ENCODE peak calls at places on chromosomes 11 and 22, in five cellular contexts. W, S, V, B and K are unnamed samples.

GRCh38 chr22:45579306-45579705 is 76.6 kb downstream of the FBLN1 start:
- DNase-seq in S (no peak), V (no peak), W (no peak), B (no peak), K (no peak)

GRCh38 chr22:20054485-20054884 is 25.6 kb upstream of the DGCR8 start:
- DNase-seq in S (no peak), W (no peak), V (no peak), B (no peak), K (no peak)

GRCh38 chr11:117664897-117665296 is 132.1 kb downstream of the DSCAML1 start:
- DNase-seq in S (no peak), W (no peak), B (no peak), V (no peak), K (no peak)

GRCh38 chr11:29171350-29171950 is 845.4 kb downstream of the KCNA4 start:
- DNase-seq in B (peak; percentile 72), S (no peak), V (no peak), W (no peak), K (no peak)

GRCh38 chr22:21666786-21667185 is 974 bp downstream of the PPIL2 start:
- DNase-seq in S (no peak), W (no peak), B (no peak), V (no peak), K (peak; percentile 51)

GRCh38 chr22:44237290-44237689 is 56.6 kb downstream of the PARVG start:
- DNase-seq in W (no peak), S (no peak), V (no peak), B (no peak), K (no peak)

GRCh38 chr11:68012843-68013610 is 2.9 kb downstream of the ALDH3B1 start:
- DNase-seq in S (no peak), V (peak; percentile 96), B (peak; percentile 96), W (no peak), K (no peak)

GRCh38 chr11:104556606-104557301 is 341.5 kb downstream of the CASP12 start:
- DNase-seq in V (no peak), W (no peak), B (no peak), S (peak; percentile 18), K (no peak)

GRCh38 chr22:41916745-41917358 is 2.0 kb upstream of the SHISA8 start:
- DNase-seq in B (no peak), S (no peak), V (no peak), W (no peak), K (no peak)

GRCh38 chr22:46078241-46079092 is 71.9 kb upstream of the PPARA start:
- DNase-seq in V (no peak), B (peak; percentile 74), S (no peak), W (no peak), K (peak; percentile 57)

GRCh38 chr11:128714881-128715280 is 21.0 kb downstream of the FLI1 start:
- DNase-seq in V (no peak), S (no peak), B (peak; percentile 100), W (no peak), K (no peak)

GRCh38 chr11:75565221-75565814 is 3.3 kb downstream of the SERPINH1 start:
- DNase-seq in S (no peak), V (peak; percentile 57), B (peak; percentile 60), W (no peak), K (no peak)

GRCh38 chr11:61683961-61684869 is 4.0 kb downstream of the DAGLA start:
- DNase-seq in V (no peak), S (no peak), B (peak; percentile 72), W (no peak), K (no peak)

GRCh38 chr22:17803871-17804270 is 29.6 kb upstream of the BID start:
- DNase-seq in W (no peak), B (no peak), S (no peak), V (no peak), K (no peak)

GRCh38 chr11:61671527-61671926 is 8.7 kb upstream of the DAGLA start:
- DNase-seq in B (no peak), V (peak; percentile 85), W (no peak), S (no peak), K (peak; percentile 75)

GRCh38 chr11:79007811-79008294 is 433.0 kb downstream of the TENM4 start:
- DNase-seq in W (no peak), V (no peak), S (no peak), B (no peak), K (no peak)

GRCh38 chr11:67631427-67631826 is 1.7 kb upstream of the NUDT8 start:
- DNase-seq in B (no peak), S (no peak), V (no peak), W (no peak), K (no peak)

GRCh38 chr11:103619480-103619879 is 417.0 kb upstream of the DDI1 start:
- DNase-seq in B (no peak), V (no peak), S (no peak), W (no peak), K (no peak)

GRCh38 chr22:48391171-48391711 is 1436.4 kb downstream of the BRD1 start:
- DNase-seq in V (no peak), B (no peak), S (no peak), W (no peak), K (no peak)

GRCh38 chr11:126415128-126415527 is 59.6 kb downstream of the ST3GAL4 start:
- DNase-seq in S (no peak), W (no peak), V (no peak), B (no peak), K (no peak)

GRCh38 chr11:126414615-126415014 is 59.1 kb downstream of the ST3GAL4 start:
- DNase-seq in W (no peak), B (no peak), S (no peak), V (no peak), K (no peak)

GRCh38 chr11:126417463-126417862 is 62.0 kb downstream of the ST3GAL4 start:
- DNase-seq in V (no peak), S (no peak), W (no peak), B (no peak), K (no peak)

GRCh38 chr11:126415669-126416420 is 60.4 kb downstream of the ST3GAL4 start:
- DNase-seq in B (no peak), S (no peak), V (no peak), W (no peak), K (no peak)

GRCh38 chr11:126416542-126417090 is 61.1 kb downstream of the ST3GAL4 start:
- DNase-seq in B (peak; percentile 63), S (no peak), V (no peak), W (peak; percentile 27), K (peak; percentile 91)
- TF ChIP-seq EZH2 in B (no peak), S (no peak), V (no peak), W (no peak), K (no peak)

GRCh38 chr11:43898574-43898973 is 17.9 kb downstream of the ALKBH3 start:
- DNase-seq in S (no peak), W (no peak), B (no peak), V (no peak), K (no peak)

GRCh38 chr11:43895601-43896000 is 15.0 kb downstream of the ALKBH3 start:
- DNase-seq in S (no peak), B (no peak), W (no peak), V (no peak), K (no peak)

GRCh38 chr11:43892851-43893250 is 12.2 kb downstream of the ALKBH3 start:
- DNase-seq in S (no peak), W (no peak), B (no peak), V (no peak), K (no peak)

GRCh38 chr11:43899094-43899493 is 18.5 kb downstream of the ALKBH3 start:
- DNase-seq in S (no peak), B (no peak), V (no peak), W (no peak), K (no peak)

GRCh38 chr11:43894546-43894945 is 13.9 kb downstream of the ALKBH3 start:
- DNase-seq in W (no peak), B (no peak), S (no peak), V (no peak), K (no peak)
- H3K36me3 ChIP-seq in W (peaks cover 7% of the 10 kb centered on the region), B (peaks cover 25% of the 10 kb centered on the region), S (peaks cover 28% of the 10 kb centered on the region), V (peaks cover 63% of the 10 kb centered on the region), K (no peaks in the 10 kb centered on the region)

DNA sequence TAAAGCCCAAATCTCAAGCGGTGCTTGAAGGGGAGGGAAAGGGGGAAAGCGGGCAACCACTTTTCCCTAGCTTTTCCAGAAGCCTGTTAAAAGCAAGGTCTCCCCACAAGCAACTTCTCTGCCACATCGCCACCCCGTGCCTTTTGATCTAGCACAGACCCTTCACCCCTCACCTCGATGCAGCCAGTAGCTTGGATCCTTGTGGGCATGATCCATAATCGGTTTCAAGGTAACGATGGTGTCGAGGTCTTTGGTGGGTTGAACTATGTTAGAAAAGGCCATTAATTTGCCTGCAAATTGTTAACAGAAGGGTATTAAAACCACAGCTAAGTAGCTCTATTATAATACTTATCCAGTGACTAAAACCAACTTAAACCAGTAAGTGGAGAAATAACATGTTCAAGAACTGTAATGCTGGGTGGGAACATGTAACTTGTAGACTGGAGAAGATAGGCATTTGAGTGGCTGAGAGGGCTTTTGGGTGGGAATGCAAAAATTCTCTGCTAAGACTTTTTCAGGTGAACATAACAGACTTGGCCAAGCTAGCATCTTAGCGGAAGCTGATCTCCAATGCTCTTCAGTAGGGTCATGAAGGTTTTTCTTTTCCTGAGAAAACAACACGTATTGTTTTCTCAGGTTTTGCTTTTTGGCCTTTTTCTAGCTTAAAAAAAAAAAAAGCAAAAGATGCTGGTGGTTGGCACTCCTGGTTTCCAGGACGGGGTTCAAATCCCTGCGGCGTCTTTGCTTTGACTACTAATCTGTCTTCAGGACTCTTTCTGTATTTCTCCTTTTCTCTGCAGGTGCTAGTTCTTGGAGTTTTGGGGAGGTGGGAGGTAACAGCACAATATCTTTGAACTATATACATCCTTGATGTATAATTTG is 6.8 kb downstream of the MALAT1 start:
- DNase-seq in V (no peak), B (peak; percentile 14), S (no peak), W (no peak), K (no peak)
- H4K20me1 ChIP-seq in V (peaks cover 68% of the 10 kb centered on the region), B (peaks cover 67% of the 10 kb centered on the region), S (peaks cover 66% of the 10 kb centered on the region), W (peaks cover 15% of the 10 kb centered on the region), K (peaks cover 48% of the 10 kb centered on the region)

GRCh38 chr11:65787649-65788622 is 1.1 kb downstream of the OVOL1 start:
- DNase-seq in W (no peak), S (no peak), V (no peak), B (no peak), K (peak; percentile 91)

GRCh38 chr11:65786008-65786785 is 666 bp upstream of the OVOL1 start:
- DNase-seq in S (no peak), B (no peak), W (no peak), V (no peak), K (peak; percentile 62)

GRCh38 chr11:65785329-65786007 is 1.4 kb upstream of the OVOL1 start:
- DNase-seq in W (no peak), B (no peak), S (no peak), V (no peak), K (no peak)

GRCh38 chr11:65788801-65789200 is 1.9 kb downstream of the OVOL1 start:
- DNase-seq in B (no peak), V (no peak), W (no peak), S (no peak), K (no peak)

DNA sequence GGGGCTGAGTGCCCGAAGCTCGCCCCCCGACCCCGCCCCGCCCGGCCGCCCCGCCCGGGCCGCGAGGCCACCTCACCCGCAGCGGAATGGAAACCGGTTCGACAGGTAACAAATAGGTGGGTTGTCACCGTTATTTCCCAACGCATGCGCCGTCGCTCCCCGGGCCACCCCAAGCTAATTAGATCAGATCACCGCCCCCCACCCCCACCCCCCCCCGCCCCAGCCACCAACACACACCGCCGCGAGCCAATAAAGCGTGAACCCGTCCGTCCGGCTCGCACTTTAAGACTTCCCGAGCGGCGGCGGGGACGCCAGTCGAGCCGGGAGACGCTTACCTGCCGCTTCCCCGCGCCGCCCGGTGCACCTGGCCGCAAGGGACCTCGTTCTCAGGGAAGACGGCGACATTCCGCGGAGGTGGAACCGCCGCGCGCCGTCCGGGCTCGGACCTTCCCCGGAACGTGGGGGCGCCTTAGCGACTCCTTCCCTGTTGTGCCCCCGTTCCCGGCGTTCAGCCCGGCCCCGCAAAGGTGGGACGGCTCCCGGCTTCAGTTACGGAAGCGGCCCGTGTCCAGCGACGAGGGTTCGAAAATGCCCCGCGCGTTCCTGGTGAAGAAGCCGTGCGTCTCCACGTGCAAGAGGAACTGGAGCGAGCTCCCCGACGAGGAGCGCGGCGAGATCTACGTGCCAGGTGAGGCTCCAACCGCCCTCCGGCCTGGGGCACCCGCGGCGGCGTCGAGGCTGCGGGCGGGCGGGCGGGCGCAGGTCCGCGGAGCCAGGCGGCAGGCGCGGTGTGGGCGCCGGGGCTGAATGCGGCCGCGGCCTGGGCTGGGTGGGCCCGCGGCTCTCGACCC is at the start of gene OVOL1:
- DNase-seq in V (no peak), S (no peak), W (no peak), B (no peak), K (peak; percentile 87)
- TF ChIP-seq EZH2 in V (peak; percentile 36), S (no peak), W (peak; percentile 97), B (peak; percentile 97), K (peak; percentile 76)